ENCODE peak calls at places on chromosome 16, in seven cellular contexts. B, X, O, C, E, K and L are unnamed samples.

GRCh38 chr16:87702325-87702811 is 63.4 kb downstream of the KLHDC4 start:
- DNase-seq in B (peak), E (peak), X (peak), C (no peak), K (peak), O (peak), L (peak)

GRCh38 chr16:54242199-54242598 is 44.4 kb downstream of the IRX3 start:
- DNase-seq in X (no peak), C (peak), K (peak), O (peak), E (peak), B (peak), L (peak)

GRCh38 chr16:85626191-85626951 is 13.2 kb downstream of the GSE1 start:
- DNase-seq in X (no peak), E (peak), B (peak), C (no peak), K (no peak), O (no peak), L (no peak)

GRCh38 chr16:53872248-53873221 is 168.6 kb downstream of the FTO start:
- DNase-seq in B (no peak), K (no peak), O (no peak), E (no peak), C (no peak), X (no peak), L (no peak)

GRCh38 chr16:73871076-73871475 is 425.5 kb upstream of the PSMD7 start:
- DNase-seq in C (no peak), X (no peak), O (no peak), K (no peak), B (no peak), E (no peak), L (no peak)

GRCh38 chr16:23847938-23848337 is 12.2 kb downstream of the PRKCB start:
- DNase-seq in B (no peak), E (no peak), K (no peak), C (no peak), X (no peak), O (no peak), L (no peak)

GRCh38 chr16:83808573-83809014 is 816 bp downstream of the HSBP1 start:
- DNase-seq in C (no peak), E (no peak), B (peak), O (no peak), X (no peak), K (no peak), L (no peak)

GRCh38 chr16:25106567-25107465 is 4.7 kb upstream of the LCMT1 start:
- DNase-seq in E (peak), C (peak), K (peak), B (peak), O (peak), X (no peak), L (peak)

GRCh38 chr16:57471852-57472664 is 9.6 kb downstream of the POLR2C start:
- DNase-seq in E (peak), O (no peak), C (no peak), K (peak), B (peak), X (no peak), L (no peak)

GRCh38 chr16:27246439-27246838 is 22.1 kb downstream of the NSMCE1 start:
- DNase-seq in B (no peak), K (no peak), C (no peak), E (no peak), X (no peak), O (no peak), L (no peak)

GRCh38 chr16:2473999-2474876 is 689 bp upstream of the TBC1D24 start:
- DNase-seq in K (no peak), X (no peak), C (no peak), B (peak), O (peak), E (peak), L (no peak)

GRCh38 chr16:76634847-76635697 is 357.9 kb downstream of the CNTNAP4 start:
- DNase-seq in B (no peak), O (peak), K (no peak), X (no peak), C (no peak), E (no peak), L (no peak)

DNA sequence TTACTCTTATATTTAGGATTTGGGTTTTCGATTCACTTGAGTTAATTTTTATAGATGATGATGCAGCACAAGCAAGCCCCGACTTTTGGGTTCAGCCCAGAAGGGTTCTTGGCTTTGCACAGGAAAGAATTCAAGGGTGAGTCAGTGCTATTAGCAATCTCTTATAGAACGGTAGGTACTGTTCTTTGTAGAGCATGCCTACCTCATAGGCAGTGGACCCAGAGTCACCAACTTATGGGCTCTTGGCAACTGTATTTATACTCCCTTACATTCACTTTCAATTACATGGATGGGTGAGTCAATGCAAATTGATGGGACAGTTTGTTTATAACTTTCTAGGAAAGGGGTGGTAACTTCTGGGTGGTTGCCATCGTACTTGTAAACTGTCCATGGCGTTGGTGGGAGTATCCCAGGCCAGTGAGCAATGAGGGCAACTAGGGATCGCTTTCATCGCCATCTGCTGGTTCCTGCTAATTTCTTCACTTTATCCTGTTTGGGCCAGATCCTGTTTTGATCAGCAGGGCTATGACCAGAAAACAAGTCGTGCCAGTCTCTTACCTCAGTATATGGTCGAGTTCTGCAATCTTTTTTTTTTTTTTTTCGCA is 362.6 kb downstream of the CNTNAP4 start:
- DNase-seq in B (peak), K (peak), X (no peak), C (no peak), O (no peak), E (peak), L (peak)
- TF ChIP-seq YY1 in B (no peak), K (no peak), X (no peak), C (no peak), O (no peak), E (no peak), L (no peak)

DNA sequence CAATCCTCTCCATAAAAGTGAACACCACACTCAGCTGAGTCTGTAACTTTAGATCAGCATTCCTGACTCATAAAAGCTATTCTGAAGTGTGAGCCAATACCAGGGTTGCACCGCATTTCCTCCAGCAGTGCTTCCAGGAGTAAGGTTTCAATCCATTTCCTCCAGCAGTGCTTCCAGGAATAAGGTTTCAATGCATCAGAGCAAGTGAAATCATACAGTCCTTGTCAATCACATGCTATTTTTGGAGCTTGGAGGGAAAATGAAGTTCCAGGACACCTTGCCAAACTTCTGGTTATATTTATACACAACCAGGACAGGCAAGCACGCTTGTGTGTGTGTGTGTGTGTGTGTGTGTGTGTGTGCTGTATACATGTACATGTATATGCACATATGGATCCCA is 327.6 kb downstream of the GRIN2A start:
- DNase-seq in B (no peak), E (no peak), O (no peak), K (no peak), C (no peak), X (no peak), L (no peak)
- H3K4me3 ChIP-seq in B (no peak), E (no peak), O (no peak), K (no peak), C (no peak), X (no peak), L (no peak)

DNA sequence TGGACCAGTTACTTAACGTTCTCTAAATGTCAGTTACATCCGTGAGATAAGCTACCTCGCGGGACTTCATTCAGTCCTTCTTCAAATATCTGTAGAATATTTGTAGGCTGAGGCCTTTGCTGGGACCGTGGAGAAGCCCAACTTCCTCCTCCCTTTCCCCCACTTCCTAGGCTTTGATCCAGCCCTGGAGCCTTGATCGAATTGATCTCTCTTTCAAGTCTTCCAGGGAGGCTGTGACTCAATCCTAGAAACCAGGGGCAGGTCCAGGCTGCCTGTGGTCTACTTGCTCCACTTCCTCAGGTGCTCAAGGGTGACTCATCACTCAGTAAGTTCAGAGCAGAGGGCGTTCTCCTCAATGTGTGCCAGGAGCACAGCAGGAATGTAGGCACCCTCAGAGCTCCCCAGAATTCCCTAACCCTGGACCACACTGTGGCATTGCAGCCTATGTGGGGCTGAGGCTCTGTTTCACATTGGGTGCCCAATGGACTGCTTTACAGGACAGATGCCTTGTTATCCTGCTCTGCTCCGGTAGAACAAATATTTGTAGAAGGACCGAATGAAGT is 11.2 kb upstream of the CEP20 start:
- DNase-seq in C (peak), B (no peak), X (peak), O (peak), E (no peak), K (peak), L (no peak)
- TF ChIP-seq YY1 in C (peak), B (no peak), X (no peak), O (no peak), E (no peak), K (no peak), L (no peak)

GRCh38 chr16:1154291-1154886 is 1.5 kb downstream of the CACNA1H start:
- DNase-seq in X (no peak), O (no peak), C (no peak), B (no peak), E (no peak), K (no peak), L (no peak)
- H3K4me3 ChIP-seq in X (no peak), O (no peak), C (no peak), B (no peak), E (peak), K (peak), L (peak)

DNA sequence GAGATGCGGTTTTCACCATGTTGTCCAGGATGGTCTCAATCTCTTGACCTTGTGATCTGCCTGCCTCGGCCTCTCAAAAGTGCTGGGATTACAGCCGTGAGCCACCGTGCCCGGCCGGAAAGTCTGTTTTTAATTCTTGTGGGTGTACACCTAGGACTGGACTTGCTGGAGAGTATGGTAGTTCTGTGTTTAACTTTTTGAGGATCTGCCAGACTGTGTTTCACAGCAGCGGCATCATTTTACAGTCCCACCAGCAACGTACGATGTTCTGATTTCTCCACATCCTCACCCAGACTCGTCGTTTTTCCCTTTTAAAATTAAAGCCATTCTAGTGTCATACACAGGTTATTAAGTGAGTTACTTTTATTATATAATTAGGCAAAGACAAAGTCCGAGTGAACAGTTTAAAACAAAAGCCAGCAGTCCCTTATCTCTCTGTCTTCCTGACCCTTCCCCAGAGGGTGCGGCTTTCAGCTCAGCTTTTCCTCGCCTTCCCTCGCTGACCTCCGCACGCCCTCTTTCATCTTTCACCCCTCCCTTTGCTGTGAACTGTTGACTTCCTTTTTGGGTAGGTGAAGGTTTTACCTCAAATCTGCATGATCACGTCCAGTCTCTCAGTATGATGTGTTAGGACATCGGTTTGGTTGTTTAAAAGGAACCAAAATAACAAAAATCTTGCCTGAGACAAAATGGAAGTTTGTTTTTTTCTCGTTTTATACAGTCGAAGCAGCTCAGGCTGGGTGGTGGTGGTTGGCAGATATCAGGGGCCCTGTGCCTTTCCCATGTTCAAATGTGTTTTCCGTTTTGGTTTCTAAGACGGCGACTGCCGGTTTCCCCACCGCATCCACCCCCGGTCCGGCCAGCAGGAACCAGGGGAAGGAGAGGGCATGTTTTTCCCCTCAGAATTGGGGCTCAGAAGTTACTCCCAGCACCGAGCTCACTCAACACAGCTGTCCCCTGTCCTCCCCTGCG is 18.0 kb downstream of the FAM234A start:
- DNase-seq in K (no peak), E (no peak), O (peak), B (no peak), C (no peak), X (peak), L (no peak)
- TF ChIP-seq YY1 in K (no peak), E (no peak), O (no peak), B (no peak), C (no peak), X (peak), L (no peak)

GRCh38 chr16:80938035-80938927 is 68.4 kb downstream of the CMC2 start:
- DNase-seq in O (no peak), B (no peak), E (no peak), C (peak), K (no peak), X (no peak), L (no peak)
- H3K4me3 ChIP-seq in O (no peak), B (peak), E (no peak), C (no peak), K (no peak), X (no peak), L (no peak)

DNA sequence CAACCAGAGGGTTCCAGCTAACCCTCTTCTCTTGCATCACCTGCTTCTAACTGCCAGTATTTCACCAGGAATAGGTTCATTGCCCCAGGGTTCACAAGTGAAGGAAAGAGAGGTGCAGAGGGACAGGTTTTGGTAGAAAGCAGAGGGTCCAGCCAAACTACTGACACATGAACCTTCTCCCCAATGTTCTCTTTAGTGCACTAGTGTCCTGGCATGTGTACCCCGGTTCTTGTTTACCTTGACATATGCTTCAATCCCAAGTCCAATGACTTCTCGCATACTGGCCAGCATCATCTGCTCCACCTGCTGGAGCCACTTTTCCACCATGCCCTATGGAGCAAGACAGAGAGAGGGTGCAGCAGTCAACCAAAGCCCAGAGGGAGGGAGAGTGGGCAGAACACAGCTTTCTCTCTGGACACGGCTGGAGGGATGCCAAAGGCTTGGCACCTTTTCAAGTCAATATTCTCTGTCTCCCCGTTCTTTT is 90.6 kb downstream of the DNAH3 start:
- DNase-seq in O (no peak), E (no peak), X (no peak), K (no peak), C (no peak), B (no peak), L (no peak)
- TF ChIP-seq YY1 in O (no peak), E (no peak), X (no peak), K (no peak), C (no peak), B (no peak), L (no peak)

GRCh38 chr16:66886346-66886745 is 6.0 kb downstream of the PDP2 start:
- DNase-seq in B (no peak), C (no peak), X (no peak), K (no peak), O (no peak), E (no peak), L (no peak)

GRCh38 chr16:66882702-66883101 is 2.4 kb downstream of the PDP2 start:
- DNase-seq in E (no peak), X (no peak), B (no peak), O (no peak), C (no peak), K (no peak), L (no peak)

GRCh38 chr16:66888647-66889615 is 8.6 kb downstream of the PDP2 start:
- DNase-seq in K (no peak), E (no peak), X (no peak), C (no peak), O (no peak), B (no peak), L (no peak)

GRCh38 chr16:66886914-66887313 is 6.6 kb downstream of the PDP2 start:
- DNase-seq in O (no peak), C (no peak), B (no peak), E (no peak), K (no peak), X (no peak), L (no peak)

DNA sequence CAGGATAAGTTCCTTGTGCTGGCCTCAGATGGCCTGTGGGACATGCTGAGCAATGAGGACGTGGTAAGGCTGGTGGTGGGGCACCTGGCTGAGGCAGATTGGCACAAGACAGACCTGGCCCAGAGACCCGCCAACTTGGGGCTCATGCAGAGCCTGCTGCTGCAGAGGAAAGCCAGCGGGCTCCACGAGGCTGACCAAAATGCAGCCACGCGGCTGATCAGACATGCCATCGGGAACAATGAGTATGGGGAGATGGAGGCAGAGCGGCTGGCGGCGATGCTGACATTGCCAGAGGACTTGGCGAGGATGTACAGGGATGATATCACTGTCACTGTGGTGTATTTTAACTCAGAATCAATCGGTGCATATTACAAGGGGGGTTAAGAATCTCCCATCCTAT is 5.2 kb downstream of the PDP2 start:
- DNase-seq in E (no peak), B (no peak), X (no peak), O (no peak), C (no peak), K (no peak), L (no peak)
- H3K4me3 ChIP-seq in E (no peak), B (no peak), X (no peak), O (no peak), C (no peak), K (no peak), L (no peak)

GRCh38 chr16:89445166-89445565 is 45.2 kb downstream of the ANKRD11 start:
- DNase-seq in B (no peak), C (no peak), E (no peak), K (no peak), O (no peak), X (no peak), L (no peak)

GRCh38 chr16:89446975-89447293 is 43.4 kb downstream of the ANKRD11 start:
- DNase-seq in X (no peak), K (no peak), B (no peak), O (no peak), C (no peak), E (no peak), L (no peak)

GRCh38 chr16:89444151-89444723 is 46.1 kb downstream of the ANKRD11 start:
- DNase-seq in E (no peak), B (no peak), K (no peak), O (no peak), X (no peak), C (no peak), L (no peak)

GRCh38 chr16:89448656-89449055 is 41.7 kb downstream of the ANKRD11 start:
- DNase-seq in O (no peak), E (no peak), C (no peak), X (no peak), B (no peak), K (no peak), L (no peak)

DNA sequence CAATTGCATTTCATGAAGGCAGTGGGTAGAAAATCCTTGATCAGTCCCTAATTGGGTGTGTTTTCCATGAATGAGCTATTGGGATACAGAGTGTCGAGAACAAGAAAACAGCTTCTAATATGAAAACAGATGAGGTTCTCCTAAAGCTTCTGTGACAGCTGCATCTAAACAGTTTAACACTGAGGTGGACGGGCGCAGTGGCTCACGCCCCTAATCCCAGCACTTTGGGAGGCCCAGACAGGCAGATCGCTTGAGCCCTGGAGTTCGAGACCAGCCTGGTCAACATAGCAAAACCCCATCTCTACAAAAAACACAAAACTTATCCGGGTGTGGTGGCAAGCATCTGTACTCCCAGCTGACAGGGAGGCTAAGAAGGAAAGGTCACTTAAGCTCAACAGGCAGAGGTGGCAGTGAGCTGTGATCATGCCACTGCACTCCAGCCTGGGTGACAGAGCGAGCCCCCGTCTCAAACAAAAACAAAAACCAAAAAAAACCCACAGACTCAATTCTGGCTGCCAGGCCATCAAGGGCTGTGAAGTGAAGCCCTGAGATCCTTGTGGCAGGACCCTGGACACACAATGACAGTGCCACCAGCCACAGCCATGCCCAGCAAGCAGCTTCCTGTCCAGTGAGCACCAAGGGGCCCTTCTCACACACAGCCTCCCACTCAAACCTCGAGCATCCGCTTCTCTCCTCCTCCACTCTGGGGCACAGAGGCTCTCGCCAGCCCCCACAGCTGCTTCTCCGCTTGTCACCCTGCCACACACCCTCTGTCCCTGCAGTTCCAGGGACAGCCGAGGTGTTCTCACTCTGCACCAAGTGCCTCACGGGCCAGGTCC is 44.0 kb downstream of the ANKRD11 start:
- DNase-seq in E (no peak), X (no peak), O (no peak), C (no peak), B (no peak), K (no peak), L (no peak)
- TF ChIP-seq YY1 in E (no peak), X (no peak), O (no peak), C (no peak), B (no peak), K (no peak), L (no peak)